ENCODE peak calls at places on chromosomes 2 and 18, in six cellular contexts. One of them, this sample, is unnamed.

GRCh38 chr2:35468271-35468670 is 887.3 kb upstream of the CRIM1 start:
- DNase-seq in HepG2: no peak
- DNase-seq in pancreas: no peak
- DNase-seq in neural progenitor cell: peak; percentile 61
- DNase-seq in lower leg skin: no peak
- DNase-seq in Right ventricle myocardium superior: no peak
- DNase-seq in this sample: no peak

GRCh38 chr2:39913648-39914456 is 134.8 kb upstream of the THUMPD2 start:
- DNase-seq in HepG2: peak; percentile 60
- DNase-seq in pancreas: peak; percentile 15
- DNase-seq in neural progenitor cell: peak; percentile 62
- DNase-seq in lower leg skin: no peak
- DNase-seq in Right ventricle myocardium superior: no peak
- DNase-seq in this sample: no peak

GRCh38 chr18:64099244-64099643 is 49.6 kb downstream of the LINC00305 start:
- DNase-seq in HepG2: no peak
- DNase-seq in pancreas: no peak
- DNase-seq in neural progenitor cell: no peak
- DNase-seq in lower leg skin: no peak
- DNase-seq in Right ventricle myocardium superior: no peak
- DNase-seq in this sample: no peak

GRCh38 chr2:182302174-182302573 is 124.7 kb downstream of the PDE1A start:
- DNase-seq in HepG2: no peak
- DNase-seq in pancreas: no peak
- DNase-seq in neural progenitor cell: no peak
- DNase-seq in lower leg skin: no peak
- DNase-seq in Right ventricle myocardium superior: no peak
- DNase-seq in this sample: no peak

GRCh38 chr2:31299547-31299946 is 65.6 kb downstream of the EHD3 start:
- DNase-seq in HepG2: no peak
- DNase-seq in pancreas: no peak
- DNase-seq in neural progenitor cell: no peak
- DNase-seq in lower leg skin: no peak
- DNase-seq in Right ventricle myocardium superior: no peak
- DNase-seq in this sample: no peak

GRCh38 chr2:112669667-112670066 is 23.9 kb downstream of the SLC20A1 start:
- DNase-seq in HepG2: no peak
- DNase-seq in pancreas: no peak
- DNase-seq in neural progenitor cell: no peak
- DNase-seq in lower leg skin: no peak
- DNase-seq in Right ventricle myocardium superior: no peak
- DNase-seq in this sample: no peak

GRCh38 chr2:150485114-150485870 is 2.2 kb downstream of the RND3 start:
- DNase-seq in HepG2: peak; percentile 30
- DNase-seq in pancreas: peak; percentile 86
- DNase-seq in neural progenitor cell: peak; percentile 84
- DNase-seq in lower leg skin: peak; percentile 85
- DNase-seq in Right ventricle myocardium superior: peak; percentile 88
- DNase-seq in this sample: peak; percentile 96

GRCh38 chr2:64203131-64204005 is 59.1 kb upstream of the PELI1 start:
- DNase-seq in HepG2: no peak
- DNase-seq in pancreas: no peak
- DNase-seq in neural progenitor cell: no peak
- DNase-seq in lower leg skin: no peak
- DNase-seq in Right ventricle myocardium superior: no peak
- DNase-seq in this sample: no peak

GRCh38 chr18:48599391-48599790 is 60.6 kb downstream of the CTIF start:
- DNase-seq in HepG2: no peak
- DNase-seq in pancreas: no peak
- DNase-seq in neural progenitor cell: no peak
- DNase-seq in lower leg skin: no peak
- DNase-seq in Right ventricle myocardium superior: peak; percentile 21
- DNase-seq in this sample: no peak

GRCh38 chr2:189599245-189599644 is 18.7 kb upstream of the SLC40A1 start:
- DNase-seq in HepG2: no peak
- DNase-seq in pancreas: no peak
- DNase-seq in neural progenitor cell: no peak
- DNase-seq in lower leg skin: no peak
- DNase-seq in Right ventricle myocardium superior: no peak
- DNase-seq in this sample: no peak

GRCh38 chr2:177051278-177051677 is 161.3 kb upstream of the HNRNPA3 start:
- DNase-seq in HepG2: no peak
- DNase-seq in pancreas: no peak
- DNase-seq in neural progenitor cell: no peak
- DNase-seq in lower leg skin: no peak
- DNase-seq in Right ventricle myocardium superior: no peak
- DNase-seq in this sample: no peak

GRCh38 chr18:62407660-62408059 is 82.5 kb downstream of the TNFRSF11A start:
- DNase-seq in HepG2: no peak
- DNase-seq in pancreas: no peak
- DNase-seq in neural progenitor cell: no peak
- DNase-seq in lower leg skin: no peak
- DNase-seq in Right ventricle myocardium superior: no peak
- DNase-seq in this sample: no peak

GRCh38 chr2:195610708-195611107 is 46.3 kb upstream of the SLC39A10 start:
- DNase-seq in HepG2: no peak
- DNase-seq in pancreas: no peak
- DNase-seq in neural progenitor cell: no peak
- DNase-seq in lower leg skin: no peak
- DNase-seq in Right ventricle myocardium superior: no peak
- DNase-seq in this sample: no peak

GRCh38 chr2:223641062-223641461 is 38.9 kb upstream of the SCG2 start:
- DNase-seq in HepG2: no peak
- DNase-seq in pancreas: no peak
- DNase-seq in neural progenitor cell: no peak
- DNase-seq in lower leg skin: peak; percentile 28
- DNase-seq in Right ventricle myocardium superior: no peak
- DNase-seq in this sample: no peak